ENCODE peak calls at places on chromosomes 12 and 14, in five cellular contexts. S is upper lobe of left lung, R is fibroblast of mammary gland, P is body of pancreas, J is PC-3. C is an unnamed sample.

GRCh38 chr12:118742426-118742825 is 238.9 kb upstream of the SRRM4 start:
- DNase-seq in S (no peak), R (no peak), J (no peak), P (no peak), C (no peak)

GRCh38 chr14:86646688-86647687 is 1117.0 kb downstream of the FLRT2 start:
- DNase-seq in J (peak; percentile 52), S (no peak), R (peak; percentile 34), P (no peak), C (peak; percentile 55)

GRCh38 chr12:88931598-88931997 is 351.3 kb upstream of the KITLG start:
- DNase-seq in J (no peak), R (no peak), P (no peak), S (no peak), C (no peak)

GRCh38 chr12:45907955-45908354 is 82.4 kb downstream of the SCAF11 start:
- DNase-seq in P (no peak), J (no peak), S (no peak), R (no peak), C (no peak)

GRCh38 chr12:50923361-50924130 is 28.8 kb upstream of the HIGD1C start:
- DNase-seq in J (no peak), P (no peak), S (no peak), R (peak; percentile 28), C (peak; percentile 21)

GRCh38 chr14:87944987-87945604 is 47.9 kb downstream of the GALC start:
- DNase-seq in P (no peak), R (peak; percentile 75), J (peak; percentile 66), S (no peak), C (peak; percentile 87)

GRCh38 chr14:75578786-75579781 is 664 bp downstream of the FLVCR2 start:
- DNase-seq in R (peak; percentile 63), P (no peak), J (no peak), S (peak; percentile 73), C (peak; percentile 29)

GRCh38 chr12:114163766-114164165 is 197.6 kb upstream of the RBM19 start:
- DNase-seq in P (no peak), R (peak; percentile 99), J (peak; percentile 78), S (no peak), C (peak; percentile 13)

GRCh38 chr14:35715079-35715478 is 94.0 kb downstream of the RALGAPA1 start:
- DNase-seq in S (no peak), R (no peak), J (no peak), P (no peak), C (no peak)

GRCh38 chr12:108567388-108567787 is 5.0 kb downstream of the ISCU start:
- DNase-seq in J (no peak), S (no peak), P (no peak), R (peak; percentile 14), C (no peak)

DNA sequence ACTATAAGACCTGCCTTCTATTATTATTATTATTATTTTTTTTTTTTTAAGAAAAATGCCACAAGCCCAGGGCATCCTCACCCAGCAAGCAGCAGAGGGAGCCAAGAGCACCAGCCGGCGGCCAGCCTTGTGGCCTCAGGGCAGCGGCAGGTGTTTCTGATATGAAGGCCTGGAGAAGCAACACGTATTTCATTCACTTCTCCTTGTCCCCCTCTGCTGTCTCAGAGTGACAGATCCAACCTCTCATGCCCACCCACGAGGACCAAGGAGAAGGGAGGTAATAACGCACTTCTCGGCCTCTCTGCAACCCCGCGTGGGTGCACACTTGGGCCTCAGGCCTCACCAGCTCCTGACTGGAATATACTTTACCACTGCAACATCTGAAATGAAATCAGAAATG is 25.4 kb downstream of the CDC42BPB start:
- DNase-seq in J (peak; percentile 42), R (no peak), P (peak; percentile 50), S (peak; percentile 59), C (no peak)
- TF ChIP-seq CTCF in J (peak; percentile 26), R (peak; percentile 9), P (no peak), S (no peak), C (no peak)

GRCh38 chr14:57547131-57547530 is 53.5 kb upstream of the CCDC198 start:
- DNase-seq in S (no peak), R (no peak), P (no peak), J (no peak), C (no peak)

GRCh38 chr14:57549765-57550420 is 56.2 kb upstream of the CCDC198 start:
- DNase-seq in P (no peak), R (no peak), S (no peak), J (no peak), C (no peak)

DNA sequence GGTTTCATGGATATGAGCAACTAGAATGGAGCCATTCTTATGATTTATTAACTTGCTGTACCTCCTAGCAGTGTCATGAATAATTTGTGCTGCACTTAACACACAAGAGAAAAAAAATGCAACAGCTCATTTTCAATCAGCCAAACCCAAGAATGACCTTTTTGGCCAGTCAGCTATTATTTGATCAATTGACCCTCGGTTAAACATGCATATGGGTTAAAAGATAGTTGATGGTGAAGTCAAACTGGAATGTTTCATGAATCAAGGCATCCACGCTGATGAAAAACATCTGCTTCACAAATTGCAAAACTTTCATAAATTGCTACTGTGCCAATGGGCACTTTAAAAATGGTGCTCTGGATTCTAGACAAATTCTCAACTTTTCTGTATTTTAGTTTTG is 55.5 kb upstream of the CCDC198 start:
- DNase-seq in R (no peak), J (no peak), P (no peak), S (no peak), C (no peak)
- H3K4me3 ChIP-seq in R (no peak overlapping the region), J (no peak overlapping the region), P (no peak overlapping the region), S (no peak overlapping the region), C (no peak overlapping the region)

DNA sequence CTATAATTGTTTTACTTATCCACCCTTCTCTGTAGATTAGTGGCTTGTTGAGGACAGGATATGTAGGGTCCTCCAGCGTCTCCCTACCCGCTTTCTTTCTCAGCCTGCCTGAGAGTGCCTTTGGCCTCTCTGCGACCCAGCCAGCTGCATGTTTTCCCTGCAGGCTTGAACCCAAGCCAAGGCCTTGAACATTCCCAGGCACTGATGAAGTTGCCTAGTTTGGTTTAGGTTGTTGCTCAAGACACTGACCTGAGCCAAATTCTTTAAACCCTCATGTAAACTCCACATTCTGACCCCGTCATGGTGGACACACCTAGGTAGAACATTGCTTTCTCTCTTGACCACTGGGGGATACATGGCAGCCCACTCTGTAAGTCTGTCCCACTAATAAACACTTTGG is 33.4 kb upstream of the TXNRD1 start:
- DNase-seq in J (peak; percentile 39), S (no peak), P (peak; percentile 87), R (peak; percentile 97), C (peak; percentile 98)
- TF ChIP-seq CTCF in J (no peak), S (no peak), P (no peak), R (no peak), C (peak; percentile 15)

GRCh38 chr14:93234798-93235197 is 27.7 kb downstream of the UBR7 start:
- DNase-seq in R (peak; percentile 89), S (no peak), J (peak; percentile 94), P (peak; percentile 30), C (peak; percentile 44)
- H3K4me3 ChIP-seq in R (no peak overlapping the region), S (no peak overlapping the region), J (peak overlapping the region; percentile 54), P (no peak overlapping the region), C (no peak overlapping the region)

GRCh38 chr12:52759695-52760094 is 17.4 kb downstream of the KRT76 start:
- DNase-seq in S (no peak), R (no peak), J (no peak), P (no peak), C (no peak)
- TF ChIP-seq CTCF in S (no peak), R (no peak), J (no peak), P (no peak), C (no peak)

DNA sequence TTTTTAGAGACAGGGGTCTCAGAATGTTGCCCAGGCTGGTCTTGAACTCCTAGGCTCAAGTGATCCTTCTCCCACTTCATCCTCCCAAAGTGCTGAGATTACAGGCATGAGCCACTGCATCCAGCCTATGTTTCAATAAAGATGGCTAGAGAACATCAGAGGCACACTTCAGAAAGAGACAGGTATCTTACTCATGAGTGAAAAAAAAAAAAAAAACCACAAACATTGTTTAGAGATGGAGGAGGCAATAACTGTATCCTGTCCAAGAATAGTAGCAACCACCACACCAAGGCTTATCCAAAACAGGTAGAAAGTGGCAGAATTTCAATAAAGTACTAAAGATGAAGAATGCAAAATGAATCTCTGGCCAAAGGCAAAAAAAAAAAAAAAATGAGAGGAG is 30.3 kb downstream of the EEA1 start:
- DNase-seq in S (no peak), P (no peak), R (peak; percentile 58), J (peak; percentile 60), C (peak; percentile 23)
- H3K4me3 ChIP-seq in S (no peak overlapping the region), P (no peak overlapping the region), R (no peak overlapping the region), J (peak overlapping the region; percentile 1), C (no peak overlapping the region)

GRCh38 chr12:14915736-14916135 is 22.6 kb downstream of the ERP27 start:
- DNase-seq in J (no peak), S (no peak), P (no peak), R (no peak), C (no peak)

GRCh38 chr12:14920475-14921126 is 17.7 kb downstream of the ERP27 start:
- DNase-seq in J (no peak), P (no peak), R (no peak), S (no peak), C (no peak)

GRCh38 chr12:14923944-14924343 is 14.4 kb downstream of the ERP27 start:
- DNase-seq in R (no peak), J (no peak), S (no peak), P (no peak), C (no peak)

GRCh38 chr12:14921218-14921617 is 17.1 kb downstream of the ERP27 start:
- DNase-seq in P (no peak), S (no peak), R (no peak), J (no peak), C (no peak)

DNA sequence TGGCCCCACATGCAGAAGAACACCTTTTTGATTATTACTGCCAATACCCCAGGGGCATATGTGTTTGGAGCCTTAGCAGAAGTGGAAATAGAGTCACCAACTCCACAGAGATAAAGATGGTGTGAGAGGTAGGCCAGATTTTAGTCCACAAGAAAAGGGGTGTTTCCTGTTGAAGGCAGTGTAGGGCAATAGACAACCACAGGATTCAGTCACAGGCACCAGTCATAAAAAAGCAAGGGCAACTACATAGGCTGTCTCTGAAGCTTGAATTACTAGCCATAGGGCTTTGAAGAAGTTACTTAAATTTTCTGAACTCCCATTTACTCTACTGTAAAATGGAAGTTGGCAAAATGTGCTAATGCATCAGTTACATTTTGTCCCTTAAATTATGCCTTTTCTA is 18.9 kb downstream of the ERP27 start:
- DNase-seq in S (no peak), J (no peak), P (no peak), R (no peak), C (no peak)
- TF ChIP-seq CTCF in S (no peak), J (no peak), P (no peak), R (no peak), C (no peak)

DNA sequence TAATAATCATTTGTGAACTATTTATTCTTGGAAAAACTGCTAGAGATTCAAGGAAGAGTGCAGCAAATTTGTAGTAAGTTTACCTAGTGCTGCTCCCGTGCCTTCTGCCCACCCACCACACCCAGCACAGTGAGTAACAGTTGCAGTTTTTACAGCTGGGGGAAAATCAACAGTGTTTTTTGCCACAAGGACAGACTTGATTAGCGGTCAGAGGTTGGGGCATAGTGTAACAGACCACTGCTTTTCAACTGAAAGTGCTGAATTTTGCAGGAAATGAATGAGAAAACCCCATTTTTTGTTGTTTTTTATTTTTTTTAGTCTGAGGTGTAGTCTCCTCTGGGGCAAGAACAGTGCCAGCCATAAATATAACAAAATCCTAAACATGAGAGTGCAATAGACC is 7.5 kb upstream of the KLRK1 start:
- DNase-seq in J (peak; percentile 19), P (no peak), R (no peak), S (no peak), C (no peak)
- H3K4me3 ChIP-seq in J (peak overlapping the region; percentile 60), P (no peak overlapping the region), R (no peak overlapping the region), S (no peak overlapping the region), C (no peak overlapping the region)

GRCh38 chr14:41393512-41393911 is 213.2 kb upstream of the LRFN5 start:
- DNase-seq in J (peak; percentile 13), R (no peak), S (no peak), P (no peak), C (no peak)
- TF ChIP-seq CTCF in J (peak; percentile 39), R (no peak), S (no peak), P (no peak), C (no peak)

C was measured in choroid plexus epithelial cell.